ENCODE peak calls at places on chromosomes 12 and 14, in seven cellular contexts. D, W, J, B, U, Y and V are unnamed samples.

GRCh38 chr12:8527250-8528130 is 13.2 kb downstream of the CLEC4E start:
- DNase-seq in B (peak), U (no peak), D (no peak), J (no peak), Y (no peak), W (no peak), V (no peak)

GRCh38 chr14:24911324-24912095 is 138.4 kb downstream of the STXBP6 start:
- DNase-seq in B (no peak), Y (peak), U (peak), D (no peak), J (peak), W (peak), V (no peak)

GRCh38 chr12:14018080-14018479 is 36.7 kb upstream of the GRIN2B start:
- DNase-seq in U (no peak), J (no peak), B (no peak), W (no peak), D (no peak), Y (no peak), V (no peak)

GRCh38 chr12:104873374-104873773 is 84.7 kb downstream of the SLC41A2 start:
- DNase-seq in B (no peak), D (no peak), J (no peak), U (no peak), W (no peak), Y (peak), V (no peak)

GRCh38 chr14:56002316-56002715 is 115.9 kb upstream of the PELI2 start:
- DNase-seq in W (no peak), J (no peak), D (no peak), Y (peak), B (no peak), U (no peak), V (no peak)

GRCh38 chr14:91835920-91836843 is 31.2 kb downstream of the TC2N start:
- DNase-seq in U (peak), J (no peak), B (peak), W (peak), D (no peak), Y (no peak), V (no peak)

GRCh38 chr12:6465467-6466183 is 4.9 kb downstream of the VAMP1 start:
- DNase-seq in W (peak), Y (peak), D (peak), U (peak), J (peak), B (peak), V (no peak)

GRCh38 chr12:92829683-92830282 is 99.3 kb downstream of the EEA1 start:
- DNase-seq in W (no peak), U (no peak), Y (no peak), D (no peak), J (no peak), B (no peak), V (no peak)

GRCh38 chr14:71206766-71207371 is 299.6 kb downstream of the PCNX1 start:
- DNase-seq in B (no peak), Y (peak), J (peak), W (peak), U (no peak), D (no peak), V (peak)

GRCh38 chr14:61611880-61612630 is 83.3 kb upstream of the HIF1A start:
- DNase-seq in Y (peak), U (no peak), W (no peak), J (no peak), D (no peak), B (no peak), V (no peak)